ENCODE peak calls at places on chromosomes 11 and 22, in seven cellular contexts. K is neuronal stem cell, Z is mesendoderm, R is IMR-90, N is H1, V is mesenchymal stem cell, I is trophoblast cell. F is an unnamed sample.

GRCh38 chr11:47213985-47214564 is 699 bp upstream of the DDB2 start:
- DNase-seq in K (peak; percentile 68), Z (peak; percentile 94), R (peak; percentile 61), N (peak; percentile 88), V (peak; percentile 83), I (peak; percentile 93), F (peak; percentile 94)

GRCh38 chr11:94563176-94563847 is 3.9 kb upstream of the PIWIL4 start:
- DNase-seq in K (no peak), Z (peak; percentile 67), R (peak; percentile 77), N (no peak), V (peak; percentile 67), I (peak; percentile 47), F (no peak)

GRCh38 chr11:126662055-126662790 is 306.7 kb downstream of the ST3GAL4 start:
- DNase-seq in K (no peak), Z (no peak), R (no peak), N (no peak), V (no peak), I (no peak), F (no peak)

GRCh38 chr11:61155312-61155711 is 5.9 kb downstream of the VPS37C start:
- DNase-seq in K (no peak), Z (no peak), R (no peak), N (no peak), V (no peak), I (no peak), F (no peak)

GRCh38 chr11:45212566-45213315 is 66.3 kb downstream of the PRDM11 start:
- DNase-seq in K (no peak), Z (peak; percentile 59), R (no peak), N (peak; percentile 74), V (no peak), I (no peak), F (peak; percentile 78)

GRCh38 chr11:57263351-57263750 is 26.3 kb upstream of the APLNR start:
- DNase-seq in K (no peak), Z (no peak), R (no peak), N (no peak), V (no peak), I (no peak), F (no peak)

GRCh38 chr11:45651156-45651555 is 14.3 kb downstream of the CHST1 start:
- DNase-seq in K (no peak), Z (no peak), R (no peak), N (no peak), V (no peak), I (no peak), F (peak; percentile 11)

GRCh38 chr22:50460942-50461341 is 13.9 kb downstream of the SBF1 start:
- DNase-seq in K (no peak), Z (no peak), R (no peak), N (no peak), V (no peak), I (peak; percentile 92), F (no peak)

GRCh38 chr22:24060375-24060788 is 49.3 kb downstream of the CABIN1 start:
- DNase-seq in K (no peak), Z (no peak), R (peak; percentile 96), N (no peak), V (peak; percentile 85), I (no peak), F (no peak)

GRCh38 chr11:67545280-67545679 is 22.0 kb upstream of the CABP2 start:
- DNase-seq in K (no peak), Z (peak; percentile 50), R (no peak), N (no peak), V (no peak), I (no peak), F (peak; percentile 79)

GRCh38 chr11:60924110-60924905 is at the start of gene TMEM132A:
- DNase-seq in K (peak; percentile 63), Z (peak; percentile 92), R (peak; percentile 68), N (peak; percentile 90), V (peak; percentile 80), I (peak; percentile 81), F (peak; percentile 87)

GRCh38 chr22:22156716-22157499 is 87.7 kb upstream of the VPREB1 start:
- DNase-seq in K (peak; percentile 51), Z (peak; percentile 82), R (peak; percentile 73), N (peak; percentile 69), V (peak; percentile 56), I (peak; percentile 90), F (peak; percentile 68)

GRCh38 chr22:37731804-37732471 is 35.1 kb downstream of the TRIOBP start:
- DNase-seq in K (no peak), Z (peak; percentile 61), R (no peak), N (no peak), V (no peak), I (no peak), F (no peak)

GRCh38 chr11:121341609-121342008 is 49.0 kb downstream of the SC5D start:
- DNase-seq in K (no peak), Z (no peak), R (no peak), N (no peak), V (no peak), I (no peak), F (no peak)

GRCh38 chr11:112963368-112963955 is 2.2 kb downstream of the NCAM1 start:
- DNase-seq in K (peak; percentile 72), Z (peak; percentile 10), R (no peak), N (peak; percentile 51), V (no peak), I (no peak), F (no peak)

GRCh38 chr11:82996966-82997606 is 74.6 kb downstream of the RAB30 start:
- DNase-seq in K (no peak), Z (no peak), R (no peak), N (no peak), V (no peak), I (peak; percentile 55), F (no peak)
- H4K8ac ChIP-seq in K (no peak overlapping the region), Z (no peak overlapping the region), R (no peak overlapping the region), N (no peak overlapping the region), V (no peak overlapping the region), I (no peak overlapping the region), F (no peak overlapping the region)

DNA sequence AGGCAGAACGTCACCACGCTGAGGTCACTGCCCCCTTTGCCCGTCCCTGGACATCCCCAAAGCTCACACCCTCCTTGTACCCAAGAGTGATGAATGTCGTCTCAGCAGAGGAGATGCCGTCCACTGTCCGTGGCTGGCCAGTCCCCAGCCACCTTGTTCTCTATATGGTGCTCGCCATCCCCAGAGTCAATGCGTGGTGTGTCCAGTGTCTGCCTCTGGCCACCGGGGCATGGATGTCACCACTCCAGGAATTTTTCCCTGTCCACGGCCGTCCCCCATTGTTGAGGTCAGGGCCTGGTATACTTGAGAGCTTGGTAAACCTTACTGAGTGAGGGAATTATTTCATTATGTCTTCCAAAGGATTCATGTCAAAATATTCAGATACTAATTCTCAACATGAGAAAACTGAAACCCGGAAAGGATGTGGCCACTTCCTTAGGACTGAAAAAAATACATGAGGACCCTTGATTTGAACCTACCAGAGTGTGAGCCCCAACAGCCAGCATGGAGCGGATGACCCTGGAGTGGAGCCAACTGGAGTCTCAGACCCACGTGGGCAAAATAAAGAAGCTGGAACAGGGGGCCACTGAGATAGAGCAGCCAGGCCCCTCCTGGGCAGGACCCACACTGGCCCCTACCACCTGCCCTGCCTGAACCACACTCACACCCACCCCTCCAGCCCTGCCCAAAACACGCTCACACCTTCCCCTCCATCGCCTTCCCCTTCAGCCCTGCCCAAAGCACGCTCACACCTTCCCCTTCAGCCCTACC is 376.4 kb downstream of the BRD1 start:
- DNase-seq in K (no peak), Z (no peak), R (no peak), N (no peak), V (no peak), I (no peak), F (no peak)
- H3K23ac ChIP-seq in K (no peak overlapping the region), Z (no peak overlapping the region), R (no peak overlapping the region), N (no peak overlapping the region), V (no peak overlapping the region), I (no peak overlapping the region), F (no peak overlapping the region)

GRCh38 chr11:68983816-68984215 is 3.0 kb upstream of the MRGPRD start:
- DNase-seq in K (no peak), Z (no peak), R (no peak), N (no peak), V (no peak), I (no peak), F (no peak)

GRCh38 chr11:68988486-68988885 is 7.7 kb upstream of the MRGPRD start:
- DNase-seq in K (no peak), Z (no peak), R (no peak), N (no peak), V (no peak), I (no peak), F (no peak)

GRCh38 chr11:68990995-68991780 is 10.4 kb upstream of the MRGPRD start:
- DNase-seq in K (no peak), Z (no peak), R (no peak), N (no peak), V (no peak), I (no peak), F (peak; percentile 14)

GRCh38 chr11:68989936-68990606 is 9.3 kb upstream of the MRGPRD start:
- DNase-seq in K (no peak), Z (no peak), R (no peak), N (no peak), V (no peak), I (no peak), F (peak; percentile 11)

DNA sequence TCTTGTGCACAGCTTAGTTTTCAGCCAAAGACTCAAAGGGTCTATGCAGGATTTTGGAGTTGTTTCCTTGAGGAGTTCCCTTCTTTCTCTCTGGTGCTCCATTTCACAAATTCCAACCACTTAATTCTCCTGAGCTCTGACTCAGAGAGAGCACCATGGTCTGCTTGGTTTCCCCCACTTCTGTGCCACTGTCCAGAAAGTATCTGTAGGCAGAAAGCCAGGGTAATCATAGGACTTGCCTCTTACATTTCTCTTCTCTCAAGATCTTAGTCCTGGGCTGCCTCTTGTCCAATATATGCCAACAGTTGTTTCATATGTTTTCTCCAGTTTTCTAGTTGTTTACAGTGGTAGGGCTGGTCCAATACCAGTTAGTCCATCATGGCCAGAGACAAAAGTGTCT is 6.4 kb upstream of the MRGPRD start:
- DNase-seq in K (no peak), Z (no peak), R (no peak), N (no peak), V (no peak), I (no peak), F (no peak)
- H4K8ac ChIP-seq in K (no peak overlapping the region), Z (no peak overlapping the region), R (no peak overlapping the region), N (no peak overlapping the region), V (no peak overlapping the region), I (no peak overlapping the region), F (no peak overlapping the region)

GRCh38 chr11:134940441-134941125 is 528.5 kb upstream of the B3GAT1 start:
- DNase-seq in K (no peak), Z (no peak), R (no peak), N (no peak), V (no peak), I (no peak), F (no peak)

GRCh38 chr11:134944986-134945385 is 532.9 kb upstream of the B3GAT1 start:
- DNase-seq in K (no peak), Z (no peak), R (no peak), N (no peak), V (no peak), I (no peak), F (no peak)

GRCh38 chr11:134944131-134944530 is 532.1 kb upstream of the B3GAT1 start:
- DNase-seq in K (no peak), Z (no peak), R (no peak), N (no peak), V (no peak), I (no peak), F (no peak)

GRCh38 chr11:134943544-134943943 is 531.5 kb upstream of the B3GAT1 start:
- DNase-seq in K (no peak), Z (no peak), R (no peak), N (no peak), V (no peak), I (no peak), F (no peak)

DNA sequence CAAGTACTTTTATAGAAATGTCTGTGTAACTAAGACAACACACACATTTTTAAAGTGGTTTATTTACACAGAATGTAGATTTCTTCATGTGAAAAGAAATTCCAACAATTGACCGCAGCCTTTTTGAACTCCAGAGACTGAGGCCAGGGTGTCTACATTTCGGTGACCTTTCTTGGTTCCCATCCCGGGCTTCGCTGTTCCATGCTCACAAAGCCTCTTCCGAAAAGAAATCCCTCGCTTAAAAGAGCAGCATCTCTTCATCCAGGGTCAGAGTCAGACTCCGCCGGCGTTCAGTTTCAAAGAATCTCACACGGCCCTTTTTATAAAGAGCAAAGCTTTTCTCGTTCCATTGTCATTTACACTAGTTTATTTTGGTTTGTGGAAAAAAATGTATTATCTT is 530.6 kb upstream of the B3GAT1 start:
- DNase-seq in K (no peak), Z (no peak), R (no peak), N (no peak), V (no peak), I (no peak), F (no peak)
- H3K23ac ChIP-seq in K (no peak overlapping the region), Z (no peak overlapping the region), R (no peak overlapping the region), N (no peak overlapping the region), V (no peak overlapping the region), I (no peak overlapping the region), F (no peak overlapping the region)